ENCODE peak calls at places on chromosomes 1 and 21, in seven cellular contexts. R, U, O, X, I, Y and M are unnamed samples.

GRCh38 chr1:19872190-19872589 is 10.0 kb upstream of the OTUD3 start:
- DNase-seq in R (no peak), U (no peak), O (no peak), X (peak), I (no peak), Y (no peak), M (peak)

GRCh38 chr1:156410740-156411139 is 41.7 kb downstream of the RHBG start:
- DNase-seq in R (no peak), U (no peak), O (no peak), X (no peak), I (no peak), Y (no peak), M (no peak)

GRCh38 chr1:207321790-207322530 is 482 bp downstream of the CD55 start:
- DNase-seq in R (no peak), U (no peak), O (no peak), X (no peak), I (no peak), Y (no peak), M (no peak)

GRCh38 chr1:84971957-84972356 is 25.0 kb downstream of the MCOLN2 start:
- DNase-seq in R (no peak), U (no peak), O (no peak), X (no peak), I (no peak), Y (no peak), M (no peak)

GRCh38 chr1:240426056-240426455 is 185.9 kb downstream of the GREM2 start:
- DNase-seq in R (no peak), U (no peak), O (no peak), X (no peak), I (no peak), Y (no peak), M (no peak)

GRCh38 chr1:242426271-242426905 is 98.1 kb downstream of the PLD5 start:
- DNase-seq in R (no peak), U (no peak), O (no peak), X (peak), I (no peak), Y (no peak), M (no peak)

GRCh38 chr1:210400043-210400840 is 71.5 kb downstream of the HHAT start:
- DNase-seq in R (peak), U (no peak), O (peak), X (peak), I (no peak), Y (peak), M (peak)

GRCh38 chr1:203591626-203592025 is 35.0 kb upstream of the ATP2B4 start:
- DNase-seq in R (no peak), U (no peak), O (no peak), X (no peak), I (no peak), Y (no peak), M (no peak)

GRCh38 chr1:90957497-90957896 is 64.3 kb downstream of the ZNF644 start:
- DNase-seq in R (no peak), U (no peak), O (no peak), X (no peak), I (no peak), Y (no peak), M (no peak)

GRCh38 chr1:193322218-193322617 is 135.8 kb upstream of the B3GALT2 start:
- DNase-seq in R (no peak), U (no peak), O (peak), X (no peak), I (no peak), Y (no peak), M (no peak)

GRCh38 chr1:160954158-160955104 is at the start of gene ITLN2:
- DNase-seq in R (no peak), U (peak), O (peak), X (peak), I (no peak), Y (no peak), M (no peak)

GRCh38 chr1:34378968-34379729 is 202.4 kb downstream of the C1orf94 start:
- DNase-seq in R (no peak), U (no peak), O (no peak), X (no peak), I (no peak), Y (no peak), M (peak)

GRCh38 chr21:45110873-45111624 is 36.7 kb downstream of the ADARB1 start:
- DNase-seq in R (no peak), U (no peak), O (no peak), X (no peak), I (no peak), Y (no peak), M (no peak)

GRCh38 chr1:67612690-67613322 is 72.2 kb upstream of the GADD45A start:
- DNase-seq in R (no peak), U (no peak), O (no peak), X (no peak), I (no peak), Y (no peak), M (no peak)

GRCh38 chr1:24857528-24858133 is 72.4 kb downstream of the RUNX3 start:
- DNase-seq in R (no peak), U (no peak), O (no peak), X (no peak), I (no peak), Y (no peak), M (no peak)

GRCh38 chr1:45925728-45926287 is 122.4 kb downstream of the MAST2 start:
- DNase-seq in R (no peak), U (no peak), O (no peak), X (no peak), I (no peak), Y (no peak), M (no peak)

GRCh38 chr1:197984273-197984672 is 67.1 kb downstream of the LHX9 start:
- DNase-seq in R (no peak), U (no peak), O (peak), X (no peak), I (no peak), Y (no peak), M (no peak)

GRCh38 chr1:967466-968343 is 1.4 kb downstream of the PLEKHN1 start:
- DNase-seq in R (no peak), U (no peak), O (no peak), X (no peak), I (no peak), Y (no peak), M (no peak)

GRCh38 chr1:174114788-174115448 is 44.4 kb upstream of the RABGAP1L start:
- DNase-seq in R (no peak), U (peak), O (peak), X (peak), I (no peak), Y (peak), M (no peak)

GRCh38 chr21:36075953-36076352 is 6.1 kb downstream of the CBR1 start:
- DNase-seq in R (no peak), U (no peak), O (no peak), X (no peak), I (no peak), Y (no peak), M (no peak)

GRCh38 chr1:176696109-176696508 is 233.1 kb downstream of the PAPPA2 start:
- DNase-seq in R (no peak), U (no peak), O (no peak), X (no peak), I (no peak), Y (peak), M (no peak)

GRCh38 chr1:177569476-177569875 is 398.7 kb downstream of the BRINP2 start:
- DNase-seq in R (no peak), U (no peak), O (no peak), X (no peak), I (no peak), Y (no peak), M (no peak)

GRCh38 chr1:154812911-154813816 is 56.9 kb downstream of the KCNN3 start:
- DNase-seq in R (no peak), U (no peak), O (peak), X (peak), I (no peak), Y (no peak), M (peak)

GRCh38 chr1:155840391-155840790 is 16.6 kb downstream of the GON4L start:
- DNase-seq in R (no peak), U (no peak), O (no peak), X (no peak), I (no peak), Y (no peak), M (no peak)

GRCh38 chr1:161439280-161440232 is 65.7 kb upstream of the FCGR2A start:
- DNase-seq in R (no peak), U (no peak), O (peak), X (no peak), I (no peak), Y (peak), M (no peak)

GRCh38 chr1:58573705-58574591 is 3.1 kb downstream of the TACSTD2 start:
- DNase-seq in R (no peak), U (no peak), O (no peak), X (no peak), I (no peak), Y (no peak), M (no peak)

GRCh38 chr21:38760017-38760761 is 45.5 kb upstream of the ETS2 start:
- DNase-seq in R (no peak), U (no peak), O (no peak), X (no peak), I (no peak), Y (no peak), M (no peak)

GRCh38 chr1:204711947-204712701 is 26.6 kb upstream of the LRRN2 start:
- DNase-seq in R (peak), U (no peak), O (no peak), X (peak), I (no peak), Y (peak), M (peak)

GRCh38 chr1:181469829-181470228 is 13.5 kb upstream of the CACNA1E start:
- DNase-seq in R (no peak), U (no peak), O (peak), X (no peak), I (no peak), Y (no peak), M (no peak)

GRCh38 chr1:7579016-7579415 is 192.1 kb upstream of the VAMP3 start:
- DNase-seq in R (no peak), U (no peak), O (no peak), X (no peak), I (no peak), Y (no peak), M (no peak)

GRCh38 chr1:34911465-34911864 is 18.0 kb downstream of the DLGAP3 start:
- DNase-seq in R (no peak), U (no peak), O (no peak), X (no peak), I (no peak), Y (no peak), M (no peak)

GRCh38 chr1:159828916-159829634 is 2.4 kb downstream of the SLAMF8 start:
- DNase-seq in R (no peak), U (no peak), O (no peak), X (peak), I (no peak), Y (peak), M (no peak)